ENCODE peak calls at places on chromosomes 11 and 22, in six cellular contexts. P, B, N, I, F and V are unnamed samples.

GRCh38 chr22:41998361-41999261 is at the start of gene WBP2NL:
- DNase-seq in P (peak; percentile 51), B (no peak), N (peak; percentile 78), I (no peak), F (peak; percentile 58), V (peak; percentile 89)

GRCh38 chr11:69212121-69213110 is 56.7 kb downstream of the SMIM38 start:
- DNase-seq in P (no peak), B (no peak), N (no peak), I (no peak), F (no peak), V (peak; percentile 66)

GRCh38 chr11:60345489-60345888 is 18.4 kb downstream of the MS4A6E start:
- DNase-seq in P (no peak), B (peak; percentile 17), N (no peak), I (peak; percentile 8), F (no peak), V (no peak)

GRCh38 chr22:44957267-44957905 is 52.4 kb downstream of the PHF21B start:
- DNase-seq in P (peak; percentile 6), B (no peak), N (no peak), I (peak; percentile 9), F (no peak), V (no peak)

GRCh38 chr11:88188251-88189030 is 13.2 kb upstream of the RAB38 start:
- DNase-seq in P (no peak), B (no peak), N (no peak), I (no peak), F (no peak), V (no peak)

GRCh38 chr22:33811686-33812085 is 108.6 kb downstream of the LARGE1 start:
- DNase-seq in P (peak; percentile 79), B (no peak), N (no peak), I (no peak), F (no peak), V (no peak)

GRCh38 chr11:31160504-31161422 is 208.8 kb downstream of the DCDC1 start:
- DNase-seq in P (no peak), B (no peak), N (no peak), I (peak; percentile 7), F (no peak), V (no peak)

GRCh38 chr11:44989831-44990566 is 39.3 kb upstream of the TP53I11 start:
- DNase-seq in P (no peak), B (no peak), N (no peak), I (no peak), F (no peak), V (peak; percentile 69)

GRCh38 chr11:72075109-72075508 is 5.2 kb downstream of the NUMA1 start:
- DNase-seq in P (no peak), B (no peak), N (no peak), I (no peak), F (no peak), V (no peak)

GRCh38 chr11:119483341-119483880 is 60.4 kb upstream of the THY1 start:
- DNase-seq in P (no peak), B (no peak), N (no peak), I (no peak), F (no peak), V (no peak)
- TF ChIP-seq RFX5 in P (no peak), B (no peak), N (no peak), I (no peak), F (no peak), V (no peak)

DNA sequence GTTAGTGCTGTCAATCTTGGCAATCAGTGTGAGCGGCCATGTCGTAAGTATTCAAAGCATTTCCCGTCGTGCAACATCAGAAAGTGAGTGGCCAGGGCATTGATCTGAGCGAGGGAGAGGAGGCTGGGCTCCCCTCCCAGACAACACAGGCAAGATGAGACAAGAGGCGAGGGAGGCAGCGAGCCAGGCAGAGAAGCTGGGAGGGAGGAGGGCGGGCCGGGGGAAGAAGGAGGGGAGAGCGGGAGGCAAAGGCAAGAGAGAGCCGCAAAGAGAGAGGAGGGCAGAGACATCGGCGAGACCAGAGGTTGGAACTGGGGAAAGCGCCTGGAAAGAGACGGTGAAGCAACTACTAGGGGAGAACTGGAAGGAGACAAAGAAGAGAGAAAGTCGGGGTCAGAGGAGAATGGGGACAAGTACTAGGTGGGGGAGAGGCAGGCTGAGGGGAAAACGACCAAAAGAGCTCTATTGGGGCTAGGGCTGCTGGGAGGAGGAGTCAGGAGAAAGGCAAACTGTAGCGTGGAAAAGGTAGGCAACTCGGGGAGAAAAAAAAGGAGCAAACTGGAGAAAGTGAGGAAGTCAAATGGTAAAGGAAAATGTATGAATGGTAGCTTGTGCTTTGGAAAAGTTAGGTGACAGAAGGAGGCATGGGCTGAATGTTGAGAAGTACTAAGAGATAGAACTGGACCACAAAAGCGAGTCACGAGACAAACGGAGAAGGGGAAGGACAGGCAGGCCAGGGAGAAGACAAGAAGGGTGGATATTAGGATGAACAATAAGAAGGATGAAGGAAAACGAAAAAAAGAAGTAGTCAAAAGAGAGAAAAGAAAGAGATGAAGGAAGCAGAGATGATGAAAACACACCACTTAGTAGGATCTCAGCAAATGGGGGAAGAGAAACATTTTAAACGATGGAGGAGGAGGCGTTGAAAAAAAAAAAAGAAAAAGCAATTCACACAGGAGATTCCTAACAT is 130.5 kb upstream of the C11orf58 start:
- DNase-seq in P (peak; percentile 89), B (no peak), N (no peak), I (no peak), F (no peak), V (peak; percentile 69)
- TF ChIP-seq RFX5 in P (no peak), B (no peak), N (no peak), I (no peak), F (no peak), V (no peak)

DNA sequence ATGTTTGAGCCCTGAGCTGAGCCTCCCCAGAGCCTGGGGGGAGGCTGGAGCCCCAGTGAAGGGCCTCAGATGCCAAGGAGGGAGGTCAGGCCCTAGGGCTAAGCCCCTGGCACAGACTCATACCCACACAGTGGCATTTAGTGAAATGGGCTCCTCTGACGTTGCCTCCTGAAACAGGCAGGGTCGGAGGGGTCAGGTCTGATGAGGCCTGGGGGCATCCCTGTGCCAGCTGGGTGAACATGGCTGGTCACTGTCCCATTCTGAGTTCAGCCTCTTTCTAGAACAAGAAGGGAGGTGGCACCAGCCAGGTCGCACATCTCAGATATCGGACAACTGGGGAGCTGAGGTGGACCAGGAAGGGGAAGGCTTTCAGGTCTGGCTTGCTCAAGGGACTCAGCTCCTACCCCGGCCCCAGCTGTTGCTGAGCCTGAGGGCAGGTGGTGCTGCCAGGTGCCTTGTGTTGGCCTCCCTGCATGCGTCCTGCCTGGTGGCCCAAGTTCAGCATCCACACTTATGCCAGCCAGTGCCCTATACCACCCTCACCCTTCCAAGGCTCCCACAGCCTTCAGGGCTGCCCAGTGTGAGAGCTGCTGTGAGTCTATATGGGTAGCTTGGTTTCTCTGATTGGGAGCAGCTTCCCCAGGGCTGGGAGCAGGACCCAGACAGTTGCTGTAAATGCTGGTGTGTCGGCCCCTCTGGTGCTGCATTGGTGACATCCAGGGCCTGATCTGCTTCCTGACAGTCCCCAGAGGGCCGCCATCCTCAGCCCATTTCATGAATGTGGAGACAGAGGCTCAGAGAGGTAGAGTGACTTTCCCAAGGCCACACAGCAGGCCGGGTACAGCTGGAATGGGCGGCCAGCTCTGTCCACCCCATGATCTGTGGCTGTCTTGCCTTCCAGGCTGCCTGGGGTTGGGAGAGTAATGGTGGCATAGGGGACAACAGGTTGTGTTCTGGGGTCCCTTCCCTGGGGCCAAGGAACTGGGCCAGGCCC is 32.8 kb upstream of the PPARA start:
- DNase-seq in P (no peak), B (no peak), N (no peak), I (no peak), F (no peak), V (no peak)
- TF ChIP-seq RFX5 in P (no peak), B (no peak), N (no peak), I (no peak), F (no peak), V (no peak)

GRCh38 chr22:32588063-32588462 is 113.5 kb downstream of the FBXO7 start:
- DNase-seq in P (no peak), B (no peak), N (no peak), I (no peak), F (no peak), V (no peak)

GRCh38 chr22:32589007-32589406 is 114.4 kb downstream of the FBXO7 start:
- DNase-seq in P (peak; percentile 11), B (no peak), N (no peak), I (no peak), F (no peak), V (no peak)

GRCh38 chr22:32587449-32587848 is 112.8 kb downstream of the FBXO7 start:
- DNase-seq in P (no peak), B (no peak), N (no peak), I (no peak), F (no peak), V (no peak)

GRCh38 chr22:32591620-32592019 is 117.0 kb downstream of the FBXO7 start:
- DNase-seq in P (peak; percentile 88), B (no peak), N (no peak), I (no peak), F (no peak), V (no peak)

GRCh38 chr22:32590556-32590955 is 115.9 kb downstream of the FBXO7 start:
- DNase-seq in P (peak; percentile 63), B (no peak), N (no peak), I (no peak), F (no peak), V (no peak)
- TF ChIP-seq RFX5 in P (no peak), B (no peak), N (no peak), I (no peak), F (no peak), V (no peak)

GRCh38 chr22:37212174-37212906 is at the start of gene SSTR3:
- DNase-seq in P (no peak), B (no peak), N (no peak), I (no peak), F (no peak), V (peak; percentile 84)
- TF ChIP-seq RFX5 in P (no peak), B (peak; percentile 44), N (no peak), I (no peak), F (no peak), V (no peak)